ENCODE peak calls at places on chromosomes 3 and 15, in four cellular contexts. Y is left ventricle myocardium superior; R is stomach; P is activated CD8-positive, alpha-beta memory T cell treated with anti-CD3 and anti-CD28 coated beads for 24 hours. N is an unnamed sample.

GRCh38 chr3:46705751-46706572 is 4.8 kb downstream of the TMIE start:
- DNase-seq in R (no peak), Y (no peak), P (no peak), N (no peak)

GRCh38 chr3:102053375-102053989 is 204.2 kb downstream of the NFKBIZ start:
- DNase-seq in Y (no peak), R (no peak), P (no peak), N (no peak)

GRCh38 chr3:190404715-190405114 is 16.8 kb downstream of the CLDN16 start:
- DNase-seq in P (no peak), Y (no peak), R (no peak), N (no peak)

GRCh38 chr15:44545934-44546802 is 9.2 kb downstream of the EIF3J start:
- DNase-seq in P (no peak), R (no peak), Y (no peak), N (no peak)

GRCh38 chr3:67030785-67031740 is 33.0 kb downstream of the KBTBD8 start:
- DNase-seq in Y (no peak), P (no peak), R (no peak), N (no peak)

GRCh38 chr15:52557242-52557641 is 11.6 kb downstream of the ARPP19 start:
- DNase-seq in R (no peak), P (no peak), Y (no peak), N (no peak)

GRCh38 chr3:69932501-69932900 is 67.0 kb upstream of the SAMMSON start:
- DNase-seq in Y (no peak), R (no peak), P (no peak), N (no peak)

GRCh38 chr3:2765002-2765579 is 345.1 kb downstream of the IL5RA start:
- DNase-seq in R (no peak), P (no peak), Y (no peak), N (no peak)

GRCh38 chr3:123660900-123661299 is 76.0 kb upstream of the HACD2 start:
- DNase-seq in R (peak; percentile 87), Y (peak; percentile 95), P (no peak), N (no peak)

GRCh38 chr15:78204351-78205309 is 29.7 kb downstream of the ACSBG1 start:
- DNase-seq in P (peak; percentile 47), R (peak; percentile 25), Y (peak; percentile 64), N (no peak)

N was measured in WTC11.